ENCODE peak calls at places on chromosomes 16 and 17, in four cellular contexts. One of them, this sample, is unnamed.

GRCh38 chr16:74999683-75000480 is 1.1 kb downstream of the ZNRF1 start:
- DNase-seq in PC-9: no peak
- DNase-seq in cardiac muscle cell: peak; percentile 40
- DNase-seq in psoas muscle: peak; percentile 64
- DNase-seq in this sample: peak; percentile 48

GRCh38 chr17:75370288-75370687 is 35.2 kb downstream of the GRB2 start:
- DNase-seq in PC-9: no peak
- DNase-seq in psoas muscle: peak; percentile 84
- DNase-seq in cardiac muscle cell: no peak
- DNase-seq in this sample: peak; percentile 74

GRCh38 chr17:20944014-20944905 is 98.6 kb downstream of the USP22 start:
- DNase-seq in cardiac muscle cell: no peak
- DNase-seq in psoas muscle: no peak
- DNase-seq in PC-9: peak; percentile 42
- DNase-seq in this sample: peak; percentile 56

GRCh38 chr17:58710948-58711552 is 18.6 kb downstream of the RAD51C start:
- DNase-seq in psoas muscle: no peak
- DNase-seq in PC-9: no peak
- DNase-seq in cardiac muscle cell: peak; percentile 79
- DNase-seq in this sample: no peak

GRCh38 chr17:68431661-68432071 is 25.6 kb downstream of the WIPI1 start:
- DNase-seq in cardiac muscle cell: peak; percentile 52
- DNase-seq in psoas muscle: no peak
- DNase-seq in PC-9: no peak
- DNase-seq in this sample: no peak

GRCh38 chr17:19345067-19345460 is 17.5 kb downstream of the B9D1 start:
- DNase-seq in PC-9: no peak
- DNase-seq in psoas muscle: no peak
- DNase-seq in cardiac muscle cell: no peak
- DNase-seq in this sample: no peak

GRCh38 chr17:14080847-14081251 is 11.5 kb downstream of the COX10 start:
- DNase-seq in cardiac muscle cell: no peak
- DNase-seq in psoas muscle: no peak
- DNase-seq in PC-9: no peak
- DNase-seq in this sample: no peak

GRCh38 chr16:74455619-74456289 is 34.5 kb upstream of the CLEC18B start:
- DNase-seq in cardiac muscle cell: peak; percentile 76
- DNase-seq in PC-9: no peak
- DNase-seq in psoas muscle: no peak
- DNase-seq in this sample: no peak

GRCh38 chr17:58278661-58279015 is 2.1 kb downstream of the MPO start:
- DNase-seq in psoas muscle: peak; percentile 83
- DNase-seq in cardiac muscle cell: no peak
- DNase-seq in PC-9: no peak
- DNase-seq in this sample: peak; percentile 27

GRCh38 chr16:18839555-18839954 is 38.2 kb upstream of the ARL6IP1 start:
- DNase-seq in PC-9: no peak
- DNase-seq in cardiac muscle cell: no peak
- DNase-seq in psoas muscle: no peak
- DNase-seq in this sample: peak; percentile 37

GRCh38 chr17:4948166-4948996 is at the start of gene PFN1:
- DNase-seq in psoas muscle: peak; percentile 95
- DNase-seq in PC-9: peak; percentile 82
- DNase-seq in cardiac muscle cell: peak; percentile 97
- DNase-seq in this sample: peak; percentile 86

GRCh38 chr17:1972429-1973160 is 52.5 kb downstream of the RTN4RL1 start:
- DNase-seq in psoas muscle: no peak
- DNase-seq in PC-9: no peak
- DNase-seq in cardiac muscle cell: peak; percentile 35
- DNase-seq in this sample: no peak

GRCh38 chr17:49753959-49754391 is 10.0 kb downstream of the FAM117A start:
- DNase-seq in cardiac muscle cell: peak; percentile 92
- DNase-seq in psoas muscle: no peak
- DNase-seq in PC-9: no peak
- DNase-seq in this sample: peak; percentile 28

GRCh38 chr17:17818088-17818526 is 18.7 kb downstream of the SREBF1 start:
- DNase-seq in PC-9: no peak
- DNase-seq in psoas muscle: no peak
- DNase-seq in cardiac muscle cell: peak; percentile 52
- DNase-seq in this sample: no peak

GRCh38 chr17:61450641-61451537 is 1.3 kb upstream of the TBX4 start:
- DNase-seq in PC-9: no peak
- DNase-seq in psoas muscle: no peak
- DNase-seq in cardiac muscle cell: no peak
- DNase-seq in this sample: no peak

GRCh38 chr16:49918257-49918656 is 62.3 kb upstream of the ZNF423 start:
- DNase-seq in PC-9: no peak
- DNase-seq in cardiac muscle cell: no peak
- DNase-seq in psoas muscle: peak; percentile 5
- DNase-seq in this sample: no peak

GRCh38 chr17:81712468-81713003 is 452 bp downstream of the SLC25A10 start:
- DNase-seq in cardiac muscle cell: peak; percentile 32
- DNase-seq in PC-9: no peak
- DNase-seq in psoas muscle: no peak
- DNase-seq in this sample: no peak

GRCh38 chr16:68506331-68507053 is 32.6 kb upstream of the ZFP90 start:
- DNase-seq in cardiac muscle cell: no peak
- DNase-seq in psoas muscle: no peak
- DNase-seq in PC-9: peak; percentile 40
- DNase-seq in this sample: no peak

GRCh38 chr16:66649167-66649566 is 44.7 kb downstream of the CMTM3 start:
- DNase-seq in psoas muscle: no peak
- DNase-seq in cardiac muscle cell: no peak
- DNase-seq in PC-9: no peak
- DNase-seq in this sample: no peak

GRCh38 chr17:28331891-28332420 is 3.3 kb downstream of the IFT20 start:
- DNase-seq in PC-9: no peak
- DNase-seq in psoas muscle: no peak
- DNase-seq in cardiac muscle cell: no peak
- DNase-seq in this sample: no peak

GRCh38 chr17:79574656-79575055 is 36.2 kb downstream of the RBFOX3 start:
- DNase-seq in PC-9: no peak
- DNase-seq in cardiac muscle cell: no peak
- DNase-seq in psoas muscle: no peak
- DNase-seq in this sample: no peak

GRCh38 chr16:66741971-66742396 is 9.4 kb downstream of the DYNC1LI2 start:
- DNase-seq in psoas muscle: no peak
- DNase-seq in cardiac muscle cell: peak; percentile 65
- DNase-seq in PC-9: no peak
- DNase-seq in this sample: no peak

GRCh38 chr16:27446721-27447120 is 44.7 kb downstream of the IL21R start:
- DNase-seq in cardiac muscle cell: no peak
- DNase-seq in psoas muscle: no peak
- DNase-seq in PC-9: no peak
- DNase-seq in this sample: no peak

GRCh38 chr17:42132941-42133340 is 10.3 kb downstream of the HSPB9 start:
- DNase-seq in psoas muscle: no peak
- DNase-seq in PC-9: no peak
- DNase-seq in cardiac muscle cell: peak; percentile 80
- DNase-seq in this sample: peak; percentile 59

GRCh38 chr17:32878211-32878610 is 1.3 kb upstream of the MYO1D start:
- DNase-seq in psoas muscle: peak; percentile 74
- DNase-seq in cardiac muscle cell: peak; percentile 53
- DNase-seq in PC-9: no peak
- DNase-seq in this sample: no peak

GRCh38 chr17:44222112-44222869 is 2.8 kb upstream of the UBTF start:
- DNase-seq in PC-9: peak; percentile 60
- DNase-seq in cardiac muscle cell: peak; percentile 87
- DNase-seq in psoas muscle: peak; percentile 86
- DNase-seq in this sample: peak; percentile 75

GRCh38 chr17:30924341-30924740 is 2.6 kb downstream of the ADAP2 start:
- DNase-seq in cardiac muscle cell: no peak
- DNase-seq in psoas muscle: no peak
- DNase-seq in PC-9: no peak
- DNase-seq in this sample: no peak

GRCh38 chr17:30922235-30922993 is 669 bp downstream of the ADAP2 start:
- DNase-seq in psoas muscle: peak; percentile 51
- DNase-seq in cardiac muscle cell: no peak
- DNase-seq in PC-9: no peak
- DNase-seq in this sample: no peak

GRCh38 chr17:30920683-30921543 is 832 bp upstream of the ADAP2 start:
- DNase-seq in cardiac muscle cell: no peak
- DNase-seq in psoas muscle: no peak
- DNase-seq in PC-9: no peak
- DNase-seq in this sample: no peak

GRCh38 chr17:30920282-30920681 is 1.5 kb upstream of the ADAP2 start:
- DNase-seq in PC-9: no peak
- DNase-seq in cardiac muscle cell: no peak
- DNase-seq in psoas muscle: peak; percentile 51
- DNase-seq in this sample: no peak

GRCh38 chr17:30921544-30922196 is at the start of gene ADAP2:
- DNase-seq in cardiac muscle cell: peak; percentile 11
- DNase-seq in PC-9: no peak
- DNase-seq in psoas muscle: peak; percentile 64
- DNase-seq in this sample: no peak
- H3K27ac ChIP-seq in cardiac muscle cell: no peak within 1 kb of the TSS
- H3K27ac ChIP-seq in PC-9: no peak within 1 kb of the TSS
- H3K27ac ChIP-seq in psoas muscle: no peak within 1 kb of the TSS
- H3K27ac ChIP-seq in this sample: peak within 1 kb of the TSS; percentile 50

GRCh38 chr17:29645516-29646051 is 22.9 kb upstream of the CORO6 start:
- DNase-seq in cardiac muscle cell: peak; percentile 97
- DNase-seq in PC-9: no peak
- DNase-seq in psoas muscle: peak; percentile 90
- DNase-seq in this sample: peak; percentile 97
- H3K27ac ChIP-seq in cardiac muscle cell: peak overlapping the region; percentile 32
- H3K27ac ChIP-seq in PC-9: no peak overlapping the region
- H3K27ac ChIP-seq in psoas muscle: peak overlapping the region; percentile 94
- H3K27ac ChIP-seq in this sample: peak overlapping the region; percentile 97

DNA sequence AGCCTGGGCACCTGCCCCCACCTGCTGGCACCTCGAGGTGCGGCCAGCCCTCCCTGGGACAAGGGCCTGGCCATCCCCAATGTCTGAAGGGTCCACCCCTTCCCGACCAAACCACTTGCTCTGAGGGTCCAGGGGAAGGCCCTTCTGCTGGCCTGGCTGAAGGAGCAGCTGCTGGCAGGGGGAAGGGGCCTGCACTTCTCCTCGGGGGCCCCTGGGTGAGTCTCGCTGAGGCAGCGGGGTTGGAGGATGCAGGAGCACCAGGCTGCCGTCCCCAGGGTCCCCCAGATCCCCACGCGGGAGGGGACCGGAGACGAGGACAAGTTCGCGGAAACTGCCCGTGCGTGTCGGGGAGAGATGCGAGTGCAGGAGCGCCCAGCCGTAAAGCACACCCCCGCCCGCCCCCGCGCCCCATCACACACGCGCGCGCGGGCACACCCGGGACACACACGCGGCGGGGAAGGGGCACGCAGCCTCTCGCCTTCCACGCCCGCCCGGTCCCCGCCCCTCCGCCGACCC is 725 bp upstream of the CACNA1H start:
- DNase-seq in cardiac muscle cell: no peak
- DNase-seq in psoas muscle: no peak
- DNase-seq in PC-9: no peak
- DNase-seq in this sample: no peak
- H3K27ac ChIP-seq in cardiac muscle cell: no peak overlapping the region
- H3K27ac ChIP-seq in psoas muscle: no peak overlapping the region
- H3K27ac ChIP-seq in PC-9: no peak overlapping the region
- H3K27ac ChIP-seq in this sample: no peak overlapping the region

DNA sequence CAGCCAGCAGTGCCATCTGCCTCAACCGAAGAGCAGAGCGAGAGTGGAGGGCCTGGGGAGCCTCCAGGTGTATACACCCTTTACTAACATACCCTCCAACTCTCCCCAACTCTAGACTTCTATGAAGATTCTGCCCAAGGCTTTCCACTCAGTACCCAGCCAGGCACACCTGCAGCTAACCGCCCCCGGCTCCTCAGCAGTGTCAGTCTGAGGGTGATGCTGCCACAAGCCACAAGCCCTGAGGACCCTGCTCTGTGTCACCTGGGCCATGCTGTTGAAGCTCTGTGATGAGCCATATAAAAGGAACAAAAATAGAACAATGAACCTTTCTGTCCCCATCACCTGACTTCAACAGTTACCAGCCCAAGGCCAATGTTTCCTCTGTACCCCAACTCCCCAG is 3.8 kb downstream of the CENPV start:
- DNase-seq in PC-9: no peak
- DNase-seq in cardiac muscle cell: no peak
- DNase-seq in psoas muscle: no peak
- DNase-seq in this sample: no peak
- H3K27ac ChIP-seq in PC-9: no peak overlapping the region
- H3K27ac ChIP-seq in cardiac muscle cell: no peak overlapping the region
- H3K27ac ChIP-seq in psoas muscle: no peak overlapping the region
- H3K27ac ChIP-seq in this sample: no peak overlapping the region